ENCODE peak calls at places on chromosomes 12 and 14, in four cellular contexts. One of them, this sample, is unnamed.

GRCh38 chr12:75953312-75953906 is 78.2 kb downstream of the PHLDA1 start:
- DNase-seq in endodermal cell: no peak
- DNase-seq in posterior vena cava: no peak
- DNase-seq in T-helper 1 cell: no peak
- DNase-seq in this sample: no peak

GRCh38 chr14:75562048-75562447 is 16.4 kb upstream of the FLVCR2 start:
- DNase-seq in endodermal cell: no peak
- DNase-seq in posterior vena cava: peak; percentile 30
- DNase-seq in T-helper 1 cell: no peak
- DNase-seq in this sample: no peak

GRCh38 chr14:101557321-101557695 is 4.0 kb upstream of the DIO3 start:
- DNase-seq in endodermal cell: no peak
- DNase-seq in posterior vena cava: no peak
- DNase-seq in T-helper 1 cell: no peak
- DNase-seq in this sample: no peak

GRCh38 chr12:72288911-72289310 is 16.7 kb downstream of the TRHDE start:
- DNase-seq in endodermal cell: no peak
- DNase-seq in posterior vena cava: no peak
- DNase-seq in T-helper 1 cell: no peak
- DNase-seq in this sample: no peak

GRCh38 chr12:131428086-131428685 is 282.7 kb upstream of the SFSWAP start:
- DNase-seq in endodermal cell: peak; percentile 34
- DNase-seq in posterior vena cava: no peak
- DNase-seq in T-helper 1 cell: no peak
- DNase-seq in this sample: no peak

GRCh38 chr14:61033024-61033423 is 52.0 kb downstream of the SLC38A6 start:
- DNase-seq in endodermal cell: no peak
- DNase-seq in posterior vena cava: no peak
- DNase-seq in T-helper 1 cell: no peak
- DNase-seq in this sample: no peak

GRCh38 chr14:25953532-25954144 is 644.2 kb downstream of the NOVA1 start:
- DNase-seq in endodermal cell: no peak
- DNase-seq in posterior vena cava: peak; percentile 84
- DNase-seq in T-helper 1 cell: no peak
- DNase-seq in this sample: no peak

GRCh38 chr12:49188205-49188915 is 520 bp downstream of the TUBA1A start:
- DNase-seq in endodermal cell: peak; percentile 87
- DNase-seq in posterior vena cava: peak; percentile 96
- DNase-seq in T-helper 1 cell: peak; percentile 73
- DNase-seq in this sample: peak; percentile 72

GRCh38 chr14:36942522-36943245 is 229.7 kb downstream of the SLC25A21 start:
- DNase-seq in endodermal cell: no peak
- DNase-seq in posterior vena cava: no peak
- DNase-seq in T-helper 1 cell: no peak
- DNase-seq in this sample: no peak

GRCh38 chr12:78096909-78097597 is 266.4 kb downstream of the NAV3 start:
- DNase-seq in endodermal cell: no peak
- DNase-seq in posterior vena cava: no peak
- DNase-seq in T-helper 1 cell: no peak
- DNase-seq in this sample: no peak

GRCh38 chr12:20369164-20370000 is 1.0 kb downstream of the PDE3A start:
- DNase-seq in endodermal cell: peak; percentile 93
- DNase-seq in posterior vena cava: peak; percentile 94
- DNase-seq in T-helper 1 cell: no peak
- DNase-seq in this sample: peak; percentile 79

GRCh38 chr14:60095781-60096450 is 4.2 kb downstream of the PCNX4 start:
- DNase-seq in endodermal cell: no peak
- DNase-seq in posterior vena cava: no peak
- DNase-seq in T-helper 1 cell: no peak
- DNase-seq in this sample: no peak

GRCh38 chr12:108332791-108333382 is 6.2 kb downstream of the CMKLR1 start:
- DNase-seq in endodermal cell: peak; percentile 66
- DNase-seq in posterior vena cava: peak; percentile 92
- DNase-seq in T-helper 1 cell: no peak
- DNase-seq in this sample: no peak

GRCh38 chr14:72892879-72893635 is 844 bp downstream of the DPF3 start:
- DNase-seq in endodermal cell: peak; percentile 74
- DNase-seq in posterior vena cava: no peak
- DNase-seq in T-helper 1 cell: peak; percentile 18
- DNase-seq in this sample: peak; percentile 66

GRCh38 chr14:98950356-98950895 is 321.6 kb downstream of the BCL11B start:
- DNase-seq in endodermal cell: peak; percentile 26
- DNase-seq in posterior vena cava: peak; percentile 74
- DNase-seq in T-helper 1 cell: no peak
- DNase-seq in this sample: no peak

GRCh38 chr12:110102255-110102654 is 21.9 kb upstream of the IFT81 start:
- DNase-seq in endodermal cell: peak; percentile 98
- DNase-seq in posterior vena cava: peak; percentile 81
- DNase-seq in T-helper 1 cell: no peak
- DNase-seq in this sample: peak; percentile 98

GRCh38 chr12:5030066-5030465 is 13.6 kb upstream of the KCNA5 start:
- DNase-seq in endodermal cell: peak; percentile 80
- DNase-seq in posterior vena cava: no peak
- DNase-seq in T-helper 1 cell: no peak
- DNase-seq in this sample: no peak

GRCh38 chr12:11823043-11823442 is 173.6 kb downstream of the ETV6 start:
- DNase-seq in endodermal cell: no peak
- DNase-seq in posterior vena cava: no peak
- DNase-seq in T-helper 1 cell: no peak
- DNase-seq in this sample: no peak

GRCh38 chr12:56632701-56633464 is 2.8 kb upstream of the BAZ2A start:
- DNase-seq in endodermal cell: peak; percentile 59
- DNase-seq in posterior vena cava: no peak
- DNase-seq in T-helper 1 cell: no peak
- DNase-seq in this sample: no peak